ENCODE peak calls at places on chromosomes 11 and 22, in five cellular contexts. E is astrocyte of the spinal cord, B is neural progenitor cell, U is transverse colon, Z is tibial nerve. A is an unnamed sample.

GRCh38 chr11:128893578-128894295 is 2.6 kb downstream of the KCNJ5 start:
- DNase-seq in E (no peak), B (no peak), U (no peak), Z (no peak), A (no peak)

GRCh38 chr11:34860518-34860917 is 55.7 kb downstream of the APIP start:
- DNase-seq in E (no peak), B (no peak), U (no peak), Z (no peak), A (no peak)

GRCh38 chr11:2511421-2512369 is 66.9 kb downstream of the KCNQ1 start:
- DNase-seq in E (no peak), B (peak), U (peak), Z (peak), A (peak)

GRCh38 chr11:67439321-67440228 is 2.1 kb upstream of the PTPRCAP start:
- DNase-seq in E (peak), B (no peak), U (peak), Z (no peak), A (no peak)

GRCh38 chr11:120399312-120399711 is 63.1 kb downstream of the ARHGEF12 start:
- DNase-seq in E (no peak), B (no peak), U (no peak), Z (no peak), A (no peak)

GRCh38 chr11:36165638-36166389 is 123.4 kb downstream of the COMMD9 start:
- DNase-seq in E (no peak), B (no peak), U (no peak), Z (no peak), A (no peak)

GRCh38 chr11:100980156-100980555 is 149.5 kb downstream of the PGR start:
- DNase-seq in E (peak), B (peak), U (no peak), Z (no peak), A (no peak)

GRCh38 chr22:39601180-39601535 is 30.6 kb downstream of the CACNA1I start:
- DNase-seq in E (no peak), B (no peak), U (no peak), Z (no peak), A (no peak)

GRCh38 chr22:48843640-48844039 is 984.0 kb downstream of the BRD1 start:
- DNase-seq in E (no peak), B (no peak), U (no peak), Z (no peak), A (no peak)

GRCh38 chr22:36197601-36198146 is 3.9 kb downstream of the APOL4 start:
- DNase-seq in E (no peak), B (peak), U (no peak), Z (no peak), A (no peak)

GRCh38 chr11:74319139-74319538 is 7.7 kb upstream of the P4HA3 start:
- DNase-seq in E (peak), B (no peak), U (no peak), Z (no peak), A (no peak)

GRCh38 chr11:99432677-99433076 is 411.9 kb downstream of the CNTN5 start:
- DNase-seq in E (no peak), B (no peak), U (no peak), Z (no peak), A (no peak)

GRCh38 chr11:73395297-73396208 is 19.4 kb downstream of the RELT start:
- DNase-seq in E (no peak), B (no peak), U (no peak), Z (no peak), A (peak)

GRCh38 chr22:19767427-19768380 is 7.1 kb downstream of the TBX1 start:
- DNase-seq in E (no peak), B (no peak), U (no peak), Z (no peak), A (no peak)

GRCh38 chr11:58770627-58771457 is 39.1 kb upstream of the GLYAT start:
- DNase-seq in E (no peak), B (no peak), U (no peak), Z (no peak), A (no peak)

GRCh38 chr11:79152511-79152910 is 288.3 kb downstream of the TENM4 start:
- DNase-seq in E (peak), B (no peak), U (no peak), Z (no peak), A (no peak)

GRCh38 chr11:8006349-8006977 is 19.3 kb downstream of the EIF3F start:
- DNase-seq in E (peak), B (peak), U (peak), Z (no peak), A (no peak)

GRCh38 chr11:12117200-12117995 is 7.0 kb downstream of the MICAL2 start:
- DNase-seq in E (no peak), B (no peak), U (no peak), Z (no peak), A (no peak)

GRCh38 chr11:17738350-17739207 is 4.0 kb downstream of the KCNC1 start:
- DNase-seq in E (no peak), B (peak), U (no peak), Z (no peak), A (peak)

GRCh38 chr22:27799334-27800249 is 2.0 kb downstream of the MN1 start:
- DNase-seq in E (no peak), B (peak), U (no peak), Z (no peak), A (no peak)

GRCh38 chr11:107592256-107592655 is 1.3 kb downstream of the ELMOD1 start:
- DNase-seq in E (no peak), B (no peak), U (no peak), Z (no peak), A (no peak)
- H3K4me3 ChIP-seq in E (no peak), B (peak), U (no peak), Z (no peak), A (peak)

DNA sequence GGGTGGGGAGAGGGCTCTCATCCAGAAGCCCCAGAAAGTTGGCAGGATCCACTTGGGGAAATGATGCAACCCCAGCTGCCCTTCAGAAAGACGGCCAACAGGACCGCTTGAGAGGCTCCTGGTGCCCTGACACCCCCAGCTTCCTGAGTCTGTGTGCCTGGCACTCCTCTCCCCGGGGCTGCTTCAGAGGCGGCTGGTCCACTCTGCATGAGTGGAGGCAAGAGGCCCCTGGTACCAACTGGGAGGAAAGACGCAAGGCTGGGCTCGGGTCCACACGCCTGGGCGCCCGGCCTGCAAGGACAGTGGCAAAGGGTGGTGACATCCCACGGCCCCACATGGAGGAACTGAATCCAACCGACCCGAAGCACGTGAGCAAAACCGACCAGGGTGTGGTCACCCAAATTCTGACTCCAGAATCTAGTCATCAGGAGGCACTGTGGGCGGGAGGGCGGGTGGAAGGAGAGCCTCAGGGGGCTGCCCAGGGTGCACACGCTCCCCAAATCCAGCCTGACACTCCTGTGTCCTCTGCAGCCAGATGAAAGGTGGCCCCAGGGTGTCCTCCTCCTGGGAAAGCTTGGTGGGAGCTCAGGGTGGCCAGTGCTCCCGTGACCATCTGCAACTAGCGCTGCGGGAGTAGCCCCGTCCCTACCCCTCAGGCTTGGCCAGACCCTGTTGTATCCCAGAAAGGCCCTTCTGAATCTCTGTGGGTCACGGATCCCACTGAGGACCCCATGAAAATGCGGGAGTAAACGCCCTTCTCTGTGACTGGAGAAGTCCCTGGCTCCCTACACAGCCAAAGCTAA is 3.7 kb downstream of the RNH1 start:
- DNase-seq in E (peak), B (no peak), U (peak), Z (no peak), A (peak)
- H3K4me3 ChIP-seq in E (peak), B (no peak), U (no peak), Z (no peak), A (peak)

GRCh38 chr11:46383974-46384701 is 2.7 kb downstream of the MDK start:
- DNase-seq in E (no peak), B (no peak), U (peak), Z (no peak), A (peak)

GRCh38 chr11:46381046-46381835 is at the start of gene MDK:
- DNase-seq in E (no peak), B (peak), U (peak), Z (no peak), A (peak)

GRCh38 chr11:46381836-46382643 is 571 bp downstream of the MDK start:
- DNase-seq in E (no peak), B (peak), U (no peak), Z (no peak), A (no peak)

GRCh38 chr11:46383404-46383758 is 1.9 kb downstream of the MDK start:
- DNase-seq in E (no peak), B (no peak), U (no peak), Z (no peak), A (no peak)

GRCh38 chr11:46382644-46383403 is 1.4 kb downstream of the MDK start:
- DNase-seq in E (no peak), B (peak), U (no peak), Z (no peak), A (peak)
- H3K4me3 ChIP-seq in E (peak), B (peak), U (no peak), Z (no peak), A (peak)

DNA sequence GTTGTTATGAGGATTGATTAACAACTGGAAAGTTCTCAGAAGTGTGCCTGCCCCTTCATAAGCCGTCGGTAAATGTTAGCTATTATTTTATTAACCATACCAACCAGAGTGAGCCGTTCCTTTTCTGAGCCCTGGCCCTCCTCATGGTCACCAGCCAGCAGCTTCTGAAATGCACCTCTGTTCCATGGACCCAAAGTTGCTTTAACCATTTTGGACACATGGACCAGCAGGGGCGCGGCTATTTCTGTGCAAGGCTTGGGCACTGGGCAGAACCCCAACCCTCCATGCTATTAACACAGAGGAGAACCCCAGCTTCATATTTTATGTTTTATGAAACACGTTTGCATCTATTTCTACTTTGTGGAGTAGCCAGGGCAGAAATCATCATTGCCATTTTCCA is 18.6 kb upstream of the SCGB1A1 start:
- DNase-seq in E (no peak), B (no peak), U (no peak), Z (no peak), A (peak)
- H3K4me3 ChIP-seq in E (no peak), B (no peak), U (no peak), Z (no peak), A (no peak)

DNA sequence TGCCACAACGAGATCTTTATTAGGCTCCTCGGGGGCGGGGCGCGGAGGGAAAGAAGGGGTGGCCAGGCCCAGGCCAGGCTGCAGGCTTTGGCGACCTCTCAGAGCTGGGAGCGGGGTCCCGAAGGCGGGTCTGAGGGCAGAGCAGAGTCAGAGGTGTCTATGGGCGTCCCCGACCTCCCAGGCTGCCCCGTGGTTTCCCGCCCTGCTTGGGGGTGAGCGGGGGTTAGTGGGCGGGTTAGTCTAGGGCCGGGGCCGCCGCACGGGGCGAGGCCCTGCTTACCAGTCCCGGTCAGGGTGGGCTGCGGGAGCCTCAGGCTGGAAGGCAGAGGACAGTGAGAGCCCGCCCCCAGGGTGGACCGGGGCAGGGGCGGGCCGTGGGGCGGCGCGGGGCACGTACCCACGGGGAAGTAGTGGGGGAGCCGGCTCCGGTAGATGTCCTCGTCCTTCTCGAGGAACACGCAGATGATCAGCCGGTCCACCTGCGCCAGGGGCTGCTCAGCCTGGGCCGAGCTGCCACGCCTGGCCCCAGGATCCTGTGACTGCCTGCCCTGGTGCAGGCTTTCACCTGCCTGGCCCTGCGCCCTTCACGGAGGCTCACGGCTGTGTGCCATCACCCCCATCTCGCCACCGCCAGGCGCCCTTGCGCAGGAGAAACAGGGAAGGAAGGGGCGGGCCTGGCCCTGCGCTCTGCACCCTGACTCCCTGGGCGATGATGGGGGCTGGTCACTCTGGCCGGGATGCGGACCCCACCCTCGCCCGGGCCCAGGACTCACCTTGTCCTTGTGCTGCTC is 12.5 kb downstream of the OTUB1 start:
- DNase-seq in E (no peak), B (peak), U (no peak), Z (no peak), A (no peak)
- H3K4me3 ChIP-seq in E (no peak), B (peak), U (no peak), Z (no peak), A (peak)

DNA sequence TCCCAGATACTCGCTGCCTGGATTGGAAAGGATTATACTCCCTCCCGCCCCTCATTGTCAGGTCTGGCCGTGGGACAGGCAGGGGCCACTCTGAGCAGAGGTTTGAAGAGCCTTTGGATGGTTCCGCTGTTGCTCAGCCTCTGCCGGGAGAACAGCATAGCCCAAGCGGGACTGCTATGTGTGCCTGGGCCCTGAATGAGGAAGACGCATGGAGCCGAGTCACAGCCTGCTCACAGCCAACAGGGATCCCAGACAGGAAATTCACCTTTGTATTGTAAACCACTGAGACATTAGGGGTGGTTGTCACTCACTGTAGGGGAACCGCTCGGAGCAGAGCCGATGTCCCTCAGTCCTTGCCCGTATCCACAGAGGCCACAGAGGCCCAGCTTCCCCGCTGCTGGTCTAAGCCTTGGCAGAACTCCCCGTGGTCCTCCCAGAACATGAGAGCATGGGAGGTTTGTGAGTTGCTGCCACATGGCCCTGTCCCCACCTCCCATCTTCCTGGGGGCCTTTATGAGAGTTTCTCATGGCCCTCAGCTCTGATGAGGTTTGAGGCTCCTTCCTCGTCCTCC is 10.7 kb upstream of the FAM118A start:
- DNase-seq in E (no peak), B (no peak), U (no peak), Z (no peak), A (no peak)
- H3K4me3 ChIP-seq in E (no peak), B (no peak), U (no peak), Z (no peak), A (no peak)